ENCODE peak calls at places on chromosomes 16 and 17, in five cellular contexts. L, X, S, Y and F are unnamed samples. For H3K4me1, the result is how much of the 10 kb centered on the place peaks cover.

GRCh38 chr16:51243836-51244483 is 92.9 kb upstream of the SALL1 start:
- DNase-seq in L (peak), X (peak), S (no peak), Y (peak), F (no peak)

GRCh38 chr17:5344914-5345313 is 62.8 kb downstream of the RABEP1 start:
- DNase-seq in L (no peak), X (no peak), S (no peak), Y (no peak), F (no peak)

GRCh38 chr17:80936218-80936617 is 55.4 kb upstream of the CHMP6 start:
- DNase-seq in L (no peak), X (no peak), S (no peak), Y (no peak), F (no peak)

GRCh38 chr17:40597168-40598020 is 32.1 kb upstream of the CCR7 start:
- DNase-seq in L (no peak), X (no peak), S (no peak), Y (no peak), F (no peak)

GRCh38 chr17:68011199-68011665 is 15.0 kb upstream of the C17orf58 start:
- DNase-seq in L (no peak), X (peak), S (no peak), Y (peak), F (peak)

GRCh38 chr16:65808735-65809134 is 557.8 kb upstream of the CDH5 start:
- DNase-seq in L (no peak), X (no peak), S (no peak), Y (no peak), F (no peak)

GRCh38 chr16:22141746-22142145 is 20.6 kb upstream of the SDR42E2 start:
- DNase-seq in L (no peak), X (no peak), S (no peak), Y (no peak), F (peak)

GRCh38 chr16:65123846-65124513 is 2.1 kb upstream of the CDH11 start:
- DNase-seq in L (peak), X (no peak), S (no peak), Y (no peak), F (peak)

GRCh38 chr17:68238488-68238887 is 9.4 kb upstream of the AMZ2 start:
- DNase-seq in L (no peak), X (no peak), S (no peak), Y (no peak), F (no peak)

GRCh38 chr17:64938925-64939474 is 19.7 kb upstream of the LRRC37A3 start:
- DNase-seq in L (no peak), X (peak), S (no peak), Y (peak), F (peak)

GRCh38 chr16:66375451-66375850 is 9.0 kb downstream of the CDH5 start:
- DNase-seq in L (no peak), X (no peak), S (no peak), Y (no peak), F (no peak)

GRCh38 chr16:87678618-87679017 is 76.3 kb downstream of the JPH3 start:
- DNase-seq in L (no peak), X (no peak), S (no peak), Y (no peak), F (no peak)

GRCh38 chr16:19415461-19415860 is 2.2 kb upstream of the TMC5 start:
- DNase-seq in L (no peak), X (peak), S (no peak), Y (peak), F (no peak)

GRCh38 chr16:4401510-4401909 is 14.9 kb downstream of the CORO7 start:
- DNase-seq in L (no peak), X (no peak), S (no peak), Y (no peak), F (no peak)
- H3K4me1 ChIP-seq in L (under half), X (under half), S (under half), Y (under half), F (under half)

DNA sequence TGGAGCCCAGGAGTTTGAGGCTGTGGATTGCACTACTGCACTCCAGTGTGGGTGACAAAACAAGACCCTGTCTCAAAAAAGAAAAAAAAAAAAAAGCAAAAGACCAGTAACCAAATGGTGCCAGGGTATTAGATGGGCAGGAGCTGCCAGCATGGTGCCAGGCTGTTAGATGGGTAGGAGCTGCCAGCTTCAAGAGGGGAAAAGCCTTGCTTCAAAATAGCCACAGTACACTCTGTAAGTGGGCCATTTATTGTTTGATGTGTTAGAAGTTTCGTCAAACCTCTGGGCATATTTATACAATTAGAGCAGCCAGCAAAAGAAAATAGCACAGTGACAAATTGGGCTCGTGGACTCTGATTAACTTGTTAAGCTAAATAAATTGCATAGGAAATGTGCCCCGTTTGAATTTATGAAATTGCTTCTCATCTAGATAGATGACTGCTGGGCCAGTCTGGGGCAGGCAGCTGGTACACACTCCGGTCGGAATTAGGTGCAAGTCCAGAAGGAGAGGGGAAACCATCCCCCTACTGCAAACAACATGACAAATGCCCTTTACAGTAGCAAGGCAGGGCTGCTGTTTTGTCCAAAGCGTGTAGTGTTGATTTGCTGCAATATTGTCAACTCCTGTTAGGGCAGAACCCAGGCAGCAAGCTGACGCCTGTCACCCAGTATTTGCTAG is 126.3 kb upstream of the IRX3 start:
- DNase-seq in L (no peak), X (no peak), S (no peak), Y (no peak), F (no peak)
- H3K27ac ChIP-seq in L (no peak), X (no peak), S (no peak), Y (no peak), F (no peak)

GRCh38 chr16:8645141-8645521 is 23.6 kb downstream of the METTL22 start:
- DNase-seq in L (no peak), X (no peak), S (no peak), Y (no peak), F (no peak)
- H3K4me3 ChIP-seq in L (no peak), X (no peak), S (no peak), Y (no peak), F (no peak)

DNA sequence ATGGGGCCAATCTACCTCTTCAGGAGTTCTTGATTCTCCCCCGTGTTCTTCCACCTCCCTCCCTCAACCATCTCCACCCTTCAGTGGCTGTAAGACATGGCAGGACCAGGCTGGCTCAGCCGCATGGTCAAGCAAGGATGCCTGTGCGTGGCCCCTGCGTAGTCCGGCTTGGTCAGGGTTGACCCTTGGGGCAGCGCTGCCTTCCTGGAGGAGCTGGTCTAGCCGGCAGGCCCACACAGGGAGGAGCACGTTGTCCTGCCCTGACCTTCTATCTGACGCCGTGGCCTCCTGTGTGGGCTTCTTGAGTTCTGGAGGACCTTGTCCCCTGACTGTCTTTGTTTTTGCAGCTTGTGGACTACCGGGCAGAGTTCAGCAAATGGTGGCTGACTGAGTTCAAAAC is 169.8 kb downstream of the DNAH9 start:
- DNase-seq in L (no peak), X (no peak), S (no peak), Y (no peak), F (no peak)
- H3K4me1 ChIP-seq in L (under half), X (under half), S (under half), Y (under half), F (under half)

GRCh38 chr17:8227238-8227581 is 16.8 kb upstream of the AURKB start:
- DNase-seq in L (no peak), X (no peak), S (no peak), Y (no peak), F (peak)
- H3K27ac ChIP-seq in L (peak), X (peak), S (peak), Y (peak), F (no peak)

DNA sequence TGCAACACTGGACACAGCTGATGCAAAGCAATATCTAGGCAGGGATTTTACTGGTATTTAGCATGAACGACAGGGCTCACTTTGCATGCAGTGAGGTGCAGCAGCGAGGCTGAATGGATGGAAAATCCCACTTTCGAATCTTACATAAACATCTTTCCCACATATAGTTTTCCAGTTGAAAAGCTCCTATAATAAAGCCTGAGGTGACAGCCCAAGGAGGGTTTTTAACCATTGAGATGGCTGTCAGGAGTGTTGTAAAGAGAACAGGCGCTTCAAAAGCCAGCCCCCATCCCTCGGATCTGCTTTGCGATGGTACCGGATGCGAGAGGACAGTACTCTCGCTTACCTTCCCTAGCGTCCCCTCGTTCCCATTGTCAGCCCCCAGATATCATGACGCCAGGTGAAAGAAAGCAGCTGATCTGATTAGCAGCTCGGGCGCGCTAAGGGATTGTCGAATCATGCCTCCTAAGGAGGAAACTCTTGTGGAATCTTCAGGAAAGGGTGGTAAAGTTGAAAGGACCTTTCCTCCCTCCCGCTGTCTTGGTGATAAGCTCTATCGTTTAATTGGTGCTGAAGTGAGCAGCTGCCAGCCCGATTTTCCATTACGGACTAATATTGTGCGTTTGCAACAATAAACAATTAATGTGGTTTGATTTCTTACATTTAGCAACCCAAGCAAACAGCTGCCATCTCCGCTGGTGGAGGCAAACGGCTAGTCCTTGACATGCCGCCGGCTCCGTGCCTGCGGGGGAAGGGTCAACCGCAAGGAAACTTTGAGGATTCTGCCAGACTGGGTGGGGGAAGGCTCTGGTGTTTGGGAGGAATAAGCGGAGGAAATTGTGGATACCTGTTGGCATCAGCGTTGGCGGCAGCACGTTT is 1.8 kb downstream of the CDH8 start:
- DNase-seq in L (no peak), X (no peak), S (no peak), Y (no peak), F (peak)
- H3K4me3 ChIP-seq in L (no peak), X (no peak), S (peak), Y (no peak), F (peak)

DNA sequence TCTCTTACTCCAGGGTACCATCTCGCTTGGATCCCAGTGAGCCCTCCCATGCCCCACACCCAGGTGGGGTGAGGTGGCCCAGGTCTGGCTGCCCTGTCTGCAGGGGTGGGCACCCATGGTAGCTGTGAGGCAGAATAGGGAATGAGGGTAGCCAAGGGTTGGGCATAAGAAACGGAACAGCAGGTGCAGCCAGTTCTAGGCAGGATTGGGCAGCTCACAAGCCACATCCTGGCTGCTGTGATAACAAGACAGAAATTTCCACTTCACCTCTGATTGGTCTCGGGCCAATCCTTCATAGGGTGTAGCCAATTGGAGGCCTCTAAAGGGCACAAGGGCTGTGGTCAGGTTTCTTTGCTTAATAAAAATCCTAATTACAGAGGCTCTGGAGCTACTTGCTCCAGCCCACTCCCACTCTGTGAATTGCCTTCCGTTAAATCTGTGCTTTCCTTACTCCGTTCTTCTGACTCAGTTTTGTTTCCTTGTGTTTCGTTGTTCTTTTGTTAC is 1.5 kb upstream of the ARHGDIG start:
- DNase-seq in L (no peak), X (peak), S (no peak), Y (peak), F (peak)
- H3K4me1 ChIP-seq in L (under half), X (under half), S (under half), Y (under half), F (under half)

DNA sequence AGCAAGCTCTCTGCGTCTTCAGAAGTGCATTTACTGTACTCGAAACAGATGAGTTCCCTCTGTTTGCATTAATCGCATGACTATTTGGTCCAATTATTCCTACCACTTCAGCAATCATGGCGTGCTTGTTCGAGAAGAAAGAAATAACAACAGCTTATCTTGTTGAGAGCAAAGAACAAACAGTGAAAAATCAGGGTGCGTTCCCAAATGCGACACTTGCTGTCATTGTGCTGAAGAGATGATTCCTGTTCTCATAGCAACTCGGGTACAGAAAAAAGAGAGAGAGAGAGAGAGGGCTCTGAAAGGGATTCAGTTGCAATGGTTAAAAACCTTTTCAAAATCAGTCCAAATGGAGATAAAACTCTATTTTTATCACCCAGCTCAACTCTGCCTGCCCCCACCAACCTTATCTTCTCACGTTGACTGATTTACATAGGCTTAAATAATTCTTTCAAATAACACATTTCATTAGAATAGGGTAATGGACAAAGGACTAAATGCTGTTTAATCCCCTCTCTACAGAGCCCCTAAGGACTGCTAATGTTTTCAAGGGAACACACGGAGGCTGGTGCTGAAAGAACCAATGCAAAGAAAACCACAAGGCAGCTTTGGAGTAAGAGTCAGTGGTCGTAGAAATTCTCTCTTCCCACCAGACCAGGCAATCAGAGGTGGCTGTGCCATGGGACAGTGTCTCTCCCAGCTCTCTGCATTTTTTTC is 445.6 kb upstream of the MAF start:
- DNase-seq in L (no peak), X (no peak), S (no peak), Y (no peak), F (no peak)
- H3K27ac ChIP-seq in L (peak), X (no peak), S (no peak), Y (no peak), F (no peak)

DNA sequence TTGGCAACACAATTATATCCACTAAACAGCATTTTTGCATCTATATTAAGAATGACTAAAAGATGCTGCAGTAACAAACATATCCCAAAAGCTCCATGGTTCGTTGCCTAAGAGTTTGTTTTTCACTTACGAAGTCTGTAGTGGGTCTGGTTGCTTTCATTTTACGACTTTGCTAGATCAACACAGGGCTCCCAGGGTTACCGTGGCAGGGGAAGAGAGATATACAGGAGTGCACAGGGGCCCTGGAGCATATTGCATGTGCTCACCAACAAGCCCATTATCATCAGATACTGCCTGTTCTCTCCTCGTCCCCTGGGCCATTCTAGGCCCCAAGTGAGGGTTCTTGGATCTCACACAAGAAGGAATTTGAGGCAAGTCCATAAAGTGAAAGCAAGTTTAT is 3.1 kb upstream of the MMP2 start:
- DNase-seq in L (peak), X (no peak), S (peak), Y (no peak), F (no peak)
- H3K4me3 ChIP-seq in L (no peak), X (no peak), S (peak), Y (no peak), F (no peak)